ENCODE peak calls at places on chromosome 9, in nine cellular contexts. One of them, this sample, is unnamed.

GRCh38 chr9:126335837-126336236 is 9.2 kb downstream of the MVB12B start:
- DNase-seq in NCI-H1105 treated with DMSO at 0.1 percent for 48 hours: no peak
- DNase-seq in Ammon's horn: no peak
- DNase-seq in NCI-H460: no peak
- DNase-seq in neural crest cell: no peak
- DNase-seq in activated CD8-positive, alpha-beta memory T cell treated with anti-CD3 and anti-CD28 coated beads, Interleukin-2, amount 10 ng/mL, durations not matched to agents 7 days and 5 days: no peak
- DNase-seq in neural progenitor cell: peak
- DNase-seq in mucosa of descending colon: no peak
- DNase-seq in AG09309: no peak
- DNase-seq in this sample: no peak

GRCh38 chr9:17757816-17758215 is 178.9 kb downstream of the SH3GL2 start:
- DNase-seq in NCI-H460: no peak
- DNase-seq in NCI-H1105 treated with DMSO at 0.1 percent for 48 hours: no peak
- DNase-seq in mucosa of descending colon: no peak
- DNase-seq in AG09309: no peak
- DNase-seq in Ammon's horn: no peak
- DNase-seq in activated CD8-positive, alpha-beta memory T cell treated with anti-CD3 and anti-CD28 coated beads, Interleukin-2, amount 10 ng/mL, durations not matched to agents 7 days and 5 days: no peak
- DNase-seq in neural crest cell: no peak
- DNase-seq in neural progenitor cell: no peak
- DNase-seq in this sample: no peak

GRCh38 chr9:81716409-81716808 is 27.1 kb upstream of the TLE1 start:
- DNase-seq in neural progenitor cell: no peak
- DNase-seq in mucosa of descending colon: no peak
- DNase-seq in AG09309: no peak
- DNase-seq in NCI-H460: no peak
- DNase-seq in NCI-H1105 treated with DMSO at 0.1 percent for 48 hours: no peak
- DNase-seq in Ammon's horn: no peak
- DNase-seq in neural crest cell: no peak
- DNase-seq in activated CD8-positive, alpha-beta memory T cell treated with anti-CD3 and anti-CD28 coated beads, Interleukin-2, amount 10 ng/mL, durations not matched to agents 7 days and 5 days: no peak
- DNase-seq in this sample: no peak

GRCh38 chr9:39588056-39588814 is 232.8 kb downstream of the SPATA31A1 start:
- DNase-seq in neural crest cell: no peak
- DNase-seq in NCI-H460: no peak
- DNase-seq in activated CD8-positive, alpha-beta memory T cell treated with anti-CD3 and anti-CD28 coated beads, Interleukin-2, amount 10 ng/mL, durations not matched to agents 7 days and 5 days: no peak
- DNase-seq in AG09309: no peak
- DNase-seq in Ammon's horn: peak
- DNase-seq in NCI-H1105 treated with DMSO at 0.1 percent for 48 hours: no peak
- DNase-seq in mucosa of descending colon: no peak
- DNase-seq in neural progenitor cell: no peak
- DNase-seq in this sample: no peak

GRCh38 chr9:36470891-36471290 is 70.8 kb upstream of the RNF38 start:
- DNase-seq in NCI-H1105 treated with DMSO at 0.1 percent for 48 hours: no peak
- DNase-seq in neural crest cell: no peak
- DNase-seq in AG09309: no peak
- DNase-seq in activated CD8-positive, alpha-beta memory T cell treated with anti-CD3 and anti-CD28 coated beads, Interleukin-2, amount 10 ng/mL, durations not matched to agents 7 days and 5 days: peak
- DNase-seq in mucosa of descending colon: peak
- DNase-seq in NCI-H460: no peak
- DNase-seq in neural progenitor cell: no peak
- DNase-seq in Ammon's horn: peak
- DNase-seq in this sample: no peak

GRCh38 chr9:78021692-78022091 is 9.9 kb downstream of the GNAQ start:
- DNase-seq in Ammon's horn: peak
- DNase-seq in activated CD8-positive, alpha-beta memory T cell treated with anti-CD3 and anti-CD28 coated beads, Interleukin-2, amount 10 ng/mL, durations not matched to agents 7 days and 5 days: no peak
- DNase-seq in NCI-H460: no peak
- DNase-seq in neural crest cell: no peak
- DNase-seq in NCI-H1105 treated with DMSO at 0.1 percent for 48 hours: no peak
- DNase-seq in neural progenitor cell: peak
- DNase-seq in mucosa of descending colon: peak
- DNase-seq in AG09309: no peak
- DNase-seq in this sample: peak

GRCh38 chr9:114387678-114388431 is at the start of gene AKNA:
- DNase-seq in activated CD8-positive, alpha-beta memory T cell treated with anti-CD3 and anti-CD28 coated beads, Interleukin-2, amount 10 ng/mL, durations not matched to agents 7 days and 5 days: peak
- DNase-seq in neural crest cell: peak
- DNase-seq in mucosa of descending colon: peak
- DNase-seq in NCI-H460: no peak
- DNase-seq in AG09309: no peak
- DNase-seq in NCI-H1105 treated with DMSO at 0.1 percent for 48 hours: no peak
- DNase-seq in Ammon's horn: peak
- DNase-seq in neural progenitor cell: peak
- DNase-seq in this sample: peak

GRCh38 chr9:4517274-4517673 is 27.0 kb downstream of the SLC1A1 start:
- DNase-seq in neural progenitor cell: no peak
- DNase-seq in activated CD8-positive, alpha-beta memory T cell treated with anti-CD3 and anti-CD28 coated beads, Interleukin-2, amount 10 ng/mL, durations not matched to agents 7 days and 5 days: no peak
- DNase-seq in Ammon's horn: no peak
- DNase-seq in NCI-H460: no peak
- DNase-seq in AG09309: no peak
- DNase-seq in NCI-H1105 treated with DMSO at 0.1 percent for 48 hours: no peak
- DNase-seq in neural crest cell: no peak
- DNase-seq in mucosa of descending colon: no peak
- DNase-seq in this sample: no peak

GRCh38 chr9:137182836-137183235 is 5.5 kb downstream of the ANAPC2 start:
- DNase-seq in NCI-H460: no peak
- DNase-seq in neural crest cell: no peak
- DNase-seq in activated CD8-positive, alpha-beta memory T cell treated with anti-CD3 and anti-CD28 coated beads, Interleukin-2, amount 10 ng/mL, durations not matched to agents 7 days and 5 days: no peak
- DNase-seq in AG09309: no peak
- DNase-seq in Ammon's horn: no peak
- DNase-seq in mucosa of descending colon: no peak
- DNase-seq in NCI-H1105 treated with DMSO at 0.1 percent for 48 hours: no peak
- DNase-seq in neural progenitor cell: no peak
- DNase-seq in this sample: no peak

GRCh38 chr9:70220216-70220615 is 38.6 kb upstream of the SMC5 start:
- DNase-seq in AG09309: peak
- DNase-seq in activated CD8-positive, alpha-beta memory T cell treated with anti-CD3 and anti-CD28 coated beads, Interleukin-2, amount 10 ng/mL, durations not matched to agents 7 days and 5 days: no peak
- DNase-seq in NCI-H1105 treated with DMSO at 0.1 percent for 48 hours: no peak
- DNase-seq in NCI-H460: no peak
- DNase-seq in Ammon's horn: no peak
- DNase-seq in mucosa of descending colon: no peak
- DNase-seq in neural crest cell: no peak
- DNase-seq in neural progenitor cell: no peak
- DNase-seq in this sample: no peak

GRCh38 chr9:97419315-97419867 is 7.5 kb downstream of the TDRD7 start:
- DNase-seq in AG09309: peak
- DNase-seq in Ammon's horn: no peak
- DNase-seq in mucosa of descending colon: no peak
- DNase-seq in neural crest cell: no peak
- DNase-seq in activated CD8-positive, alpha-beta memory T cell treated with anti-CD3 and anti-CD28 coated beads, Interleukin-2, amount 10 ng/mL, durations not matched to agents 7 days and 5 days: no peak
- DNase-seq in NCI-H1105 treated with DMSO at 0.1 percent for 48 hours: no peak
- DNase-seq in neural progenitor cell: no peak
- DNase-seq in NCI-H460: no peak
- DNase-seq in this sample: peak

GRCh38 chr9:123338710-123339665 is 17.0 kb upstream of the CRB2 start:
- DNase-seq in Ammon's horn: no peak
- DNase-seq in NCI-H460: no peak
- DNase-seq in neural progenitor cell: no peak
- DNase-seq in AG09309: no peak
- DNase-seq in mucosa of descending colon: peak
- DNase-seq in neural crest cell: no peak
- DNase-seq in activated CD8-positive, alpha-beta memory T cell treated with anti-CD3 and anti-CD28 coated beads, Interleukin-2, amount 10 ng/mL, durations not matched to agents 7 days and 5 days: peak
- DNase-seq in NCI-H1105 treated with DMSO at 0.1 percent for 48 hours: no peak
- DNase-seq in this sample: peak

GRCh38 chr9:114156658-114157421 is 1.5 kb downstream of the COL27A1 start:
- DNase-seq in activated CD8-positive, alpha-beta memory T cell treated with anti-CD3 and anti-CD28 coated beads, Interleukin-2, amount 10 ng/mL, durations not matched to agents 7 days and 5 days: no peak
- DNase-seq in NCI-H460: no peak
- DNase-seq in neural crest cell: peak
- DNase-seq in mucosa of descending colon: no peak
- DNase-seq in NCI-H1105 treated with DMSO at 0.1 percent for 48 hours: no peak
- DNase-seq in Ammon's horn: peak
- DNase-seq in AG09309: peak
- DNase-seq in neural progenitor cell: peak
- DNase-seq in this sample: peak

GRCh38 chr9:96331236-96331947 is 29.4 kb upstream of the HSD17B3 start:
- DNase-seq in neural crest cell: no peak
- DNase-seq in neural progenitor cell: no peak
- DNase-seq in activated CD8-positive, alpha-beta memory T cell treated with anti-CD3 and anti-CD28 coated beads, Interleukin-2, amount 10 ng/mL, durations not matched to agents 7 days and 5 days: no peak
- DNase-seq in NCI-H460: no peak
- DNase-seq in Ammon's horn: no peak
- DNase-seq in AG09309: no peak
- DNase-seq in NCI-H1105 treated with DMSO at 0.1 percent for 48 hours: no peak
- DNase-seq in mucosa of descending colon: no peak
- DNase-seq in this sample: peak

GRCh38 chr9:96420468-96421219 is 2.5 kb upstream of the ZNF367 start:
- DNase-seq in AG09309: peak
- DNase-seq in NCI-H1105 treated with DMSO at 0.1 percent for 48 hours: peak
- DNase-seq in neural crest cell: no peak
- DNase-seq in mucosa of descending colon: no peak
- DNase-seq in neural progenitor cell: peak
- DNase-seq in Ammon's horn: peak
- DNase-seq in NCI-H460: peak
- DNase-seq in activated CD8-positive, alpha-beta memory T cell treated with anti-CD3 and anti-CD28 coated beads, Interleukin-2, amount 10 ng/mL, durations not matched to agents 7 days and 5 days: peak
- DNase-seq in this sample: peak